ENCODE peak calls at places on chromosomes 3 and 15, in nine cellular contexts. X, I, Z, C, S, N, B, P and R are unnamed samples.

GRCh38 chr3:120642368-120642948 is 39.6 kb downstream of the HGD start:
- DNase-seq in X (no peak), N (no peak), C (no peak), B (no peak), Z (peak; percentile 40), S (no peak), I (no peak), P (no peak), R (peak; percentile 55)

GRCh38 chr3:171548918-171549317 is 88.7 kb upstream of the TNIK start:
- DNase-seq in C (no peak), N (no peak), Z (no peak), X (no peak), S (no peak), P (no peak), B (no peak), I (no peak), R (no peak)

GRCh38 chr3:146685050-146685814 is 80.1 kb upstream of the PLSCR5 start:
- DNase-seq in I (no peak), X (no peak), B (no peak), C (no peak), S (no peak), N (no peak), P (no peak), Z (no peak), R (peak; percentile 18)

GRCh38 chr15:79682851-79683288 is 213.9 kb downstream of the MTHFS start:
- DNase-seq in C (no peak), S (no peak), B (no peak), P (no peak), Z (peak; percentile 9), I (no peak), N (no peak), X (no peak), R (no peak)

GRCh38 chr15:81642451-81642990 is 268.5 kb upstream of the TMC3 start:
- DNase-seq in S (no peak), Z (no peak), B (no peak), I (no peak), N (no peak), C (no peak), P (no peak), X (no peak), R (no peak)

GRCh38 chr3:138187296-138188012 is at the start of gene ARMC8:
- DNase-seq in Z (no peak), S (peak; percentile 73), N (peak; percentile 80), C (peak; percentile 73), X (peak; percentile 91), I (peak; percentile 63), B (peak; percentile 81), P (peak; percentile 85), R (peak; percentile 28)

GRCh38 chr3:15102256-15102655 is 3.3 kb upstream of the RBSN start:
- DNase-seq in P (no peak), I (peak; percentile 89), C (peak; percentile 73), Z (no peak), N (peak; percentile 95), S (no peak), B (peak; percentile 82), X (peak; percentile 80), R (no peak)

GRCh38 chr3:161890147-161890625 is 393.6 kb downstream of the OTOL1 start:
- DNase-seq in I (peak; percentile 72), X (no peak), Z (peak; percentile 18), C (peak; percentile 16), S (peak; percentile 44), P (no peak), N (no peak), B (no peak), R (no peak)

GRCh38 chr3:17974206-17974841 is 231.9 kb upstream of the TBC1D5 start:
- DNase-seq in N (no peak), X (no peak), Z (no peak), I (no peak), P (peak; percentile 3), B (no peak), S (no peak), C (no peak), R (no peak)

GRCh38 chr3:195768831-195769303 is 42.9 kb downstream of the MUC4 start:
- DNase-seq in I (no peak), B (no peak), X (no peak), C (no peak), S (no peak), P (peak; percentile 21), Z (no peak), N (no peak), R (no peak)

GRCh38 chr3:133492159-133492860 is 81.2 kb upstream of the CDV3 start:
- DNase-seq in Z (no peak), X (no peak), N (no peak), C (no peak), S (no peak), B (no peak), P (no peak), I (no peak), R (no peak)

GRCh38 chr15:72205273-72205672 is 7.7 kb upstream of the GRAMD2A start:
- DNase-seq in S (no peak), N (no peak), X (no peak), B (no peak), P (no peak), C (no peak), I (no peak), Z (no peak), R (peak; percentile 1)

GRCh38 chr15:92638709-92639365 is 16.7 kb downstream of the FAM174B start:
- DNase-seq in B (no peak), C (peak; percentile 19), X (peak; percentile 47), N (no peak), S (no peak), P (no peak), I (peak; percentile 68), Z (no peak), R (no peak)

GRCh38 chr15:43095708-43096347 is 10.0 kb downstream of the UBR1 start:
- DNase-seq in B (no peak), C (no peak), S (no peak), I (no peak), Z (no peak), N (no peak), X (no peak), P (no peak), R (no peak)

GRCh38 chr3:38738630-38739395 is 77.2 kb downstream of the SCN10A start:
- DNase-seq in C (peak; percentile 28), P (peak; percentile 70), I (no peak), N (no peak), B (no peak), S (peak; percentile 47), X (no peak), Z (peak; percentile 73), R (peak; percentile 32)

GRCh38 chr3:50365080-50365841 is 5.9 kb upstream of the TMEM115 start:
- DNase-seq in C (peak; percentile 96), N (peak; percentile 93), Z (peak; percentile 67), S (peak; percentile 70), B (peak; percentile 92), X (peak; percentile 98), P (peak; percentile 90), I (peak; percentile 95), R (peak; percentile 67)

GRCh38 chr3:156005698-156006097 is 114.7 kb upstream of the KCNAB1 start:
- DNase-seq in X (no peak), P (no peak), I (no peak), C (no peak), N (no peak), S (no peak), Z (no peak), B (no peak), R (no peak)

GRCh38 chr3:46061108-46061507 is 33.8 kb upstream of the XCR1 start:
- DNase-seq in X (no peak), S (no peak), N (no peak), B (no peak), I (no peak), C (no peak), Z (no peak), P (no peak), R (no peak)

GRCh38 chr3:184805351-184806038 is 6.5 kb upstream of the VPS8 start:
- DNase-seq in N (no peak), I (no peak), X (no peak), P (peak; percentile 69), Z (peak; percentile 6), B (no peak), C (no peak), S (no peak), R (peak; percentile 69)

GRCh38 chr3:123813876-123814275 is 70.3 kb downstream of the MYLK start:
- DNase-seq in X (no peak), I (no peak), P (no peak), N (no peak), C (no peak), Z (peak; percentile 16), S (no peak), B (no peak), R (no peak)

GRCh38 chr3:133404925-133405324 is 5.1 kb downstream of the BFSP2 start:
- DNase-seq in N (no peak), X (no peak), Z (no peak), I (no peak), P (no peak), S (no peak), B (no peak), C (no peak), R (no peak)

DNA sequence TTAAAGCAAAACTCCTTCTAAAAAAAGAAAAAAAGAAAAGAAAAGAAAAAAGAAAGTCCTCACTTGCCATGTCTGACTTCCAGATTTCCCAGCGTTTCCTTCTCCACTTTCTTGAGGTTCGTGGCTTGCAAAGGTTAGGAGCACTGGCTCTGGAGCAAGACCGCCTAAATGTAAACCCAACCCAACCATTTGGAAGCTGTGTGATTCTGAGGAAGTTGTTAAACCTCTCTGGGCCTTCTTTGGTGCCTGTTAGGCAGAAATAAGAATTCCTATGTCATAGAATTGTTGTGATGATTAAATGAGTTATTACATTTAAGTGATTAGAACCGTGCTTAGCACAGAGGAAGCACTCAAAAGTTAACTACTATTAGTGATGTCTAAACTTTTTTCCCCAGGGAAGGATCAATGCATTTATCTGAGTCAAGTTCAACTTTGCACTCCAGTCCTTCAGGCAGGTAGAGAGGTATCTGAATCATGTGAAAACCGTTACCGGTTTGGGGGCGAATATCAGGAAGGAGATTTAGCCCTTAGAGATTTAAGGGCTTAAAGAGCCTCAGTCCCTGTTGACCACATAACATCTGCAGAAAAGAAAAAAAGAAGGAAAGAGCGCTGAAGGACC is 78.3 kb upstream of the HES1 start:
- DNase-seq in I (no peak), C (no peak), P (no peak), B (no peak), X (no peak), S (no peak), Z (no peak), N (no peak), R (no peak)
- H3K4me3 ChIP-seq in I (peak overlapping the region; percentile 42), C (peak overlapping the region; percentile 39), P (no peak overlapping the region), B (peak overlapping the region; percentile 45), X (peak overlapping the region; percentile 21), S (no peak overlapping the region), Z (no peak overlapping the region), N (peak overlapping the region; percentile 23), R (no peak overlapping the region)

GRCh38 chr15:39432007-39432406 is 148.9 kb upstream of the THBS1 start:
- DNase-seq in I (no peak), X (no peak), P (no peak), S (no peak), C (no peak), N (no peak), Z (no peak), B (no peak), R (no peak)
- TF ChIP-seq POLR2AphosphoS5 in I (no peak), X (no peak), P (no peak), S (no peak), C (no peak), N (no peak), Z (no peak), B (no peak), R (no peak)

GRCh38 chr3:48656061-48656840 is 6.4 kb downstream of the CELSR3 start:
- DNase-seq in P (peak; percentile 58), B (peak; percentile 83), X (peak; percentile 94), N (peak; percentile 89), I (peak; percentile 78), Z (peak; percentile 73), C (peak; percentile 79), S (peak; percentile 21), R (peak; percentile 84)
- H3K4me3 ChIP-seq in P (no peak overlapping the region), B (peak overlapping the region; percentile 60), X (peak overlapping the region; percentile 58), N (peak overlapping the region; percentile 35), I (peak overlapping the region; percentile 59), Z (peak overlapping the region; percentile 18), C (peak overlapping the region; percentile 64), S (peak overlapping the region; percentile 17), R (peak overlapping the region; percentile 50)

GRCh38 chr3:21672303-21672702 is 78.7 kb downstream of the ZNF385D start:
- DNase-seq in C (no peak), X (no peak), B (no peak), S (no peak), Z (peak; percentile 83), N (no peak), I (no peak), P (no peak), R (no peak)
- TF ChIP-seq POLR2AphosphoS5 in C (no peak), X (peak; percentile 39), B (no peak), S (no peak), Z (peak; percentile 78), N (no peak), I (no peak), P (peak; percentile 60), R (no peak)